ENCODE peak calls at places on chromosomes 12 and 14, in seven cellular contexts. X is GM12892, W is SK-N-SH, J is HepG2, L is GM12878, P is K562, Z is H1. G is an unnamed sample.

GRCh38 chr12:82596484-82596883 is 90.2 kb upstream of the TMTC2 start:
- DNase-seq in X (no peak), W (no peak), J (no peak), L (no peak), P (no peak), Z (no peak), G (no peak)

GRCh38 chr12:103538397-103538796 is 42.6 kb upstream of the C12orf42 start:
- DNase-seq in X (no peak), W (no peak), J (no peak), L (no peak), P (no peak), Z (no peak), G (no peak)

GRCh38 chr14:91286530-91286937 is 42.0 kb upstream of the GPR68 start:
- DNase-seq in X (peak), W (peak), J (peak), L (peak), P (peak), Z (peak), G (peak)

GRCh38 chr12:7171854-7172253 is 17.6 kb upstream of the PEX5 start:
- DNase-seq in X (no peak), W (no peak), J (no peak), L (no peak), P (no peak), Z (no peak), G (no peak)

GRCh38 chr12:31872831-31873604 is 86.2 kb upstream of the RESF1 start:
- DNase-seq in X (no peak), W (no peak), J (no peak), L (no peak), P (no peak), Z (no peak), G (no peak)

GRCh38 chr12:13152281-13152680 is 44.2 kb upstream of the EMP1 start:
- DNase-seq in X (no peak), W (no peak), J (no peak), L (no peak), P (no peak), Z (no peak), G (no peak)

GRCh38 chr12:52151859-52152783 is 39.7 kb downstream of the KRT80 start:
- DNase-seq in X (peak), W (peak), J (no peak), L (no peak), P (peak), Z (peak), G (peak)

GRCh38 chr12:108424026-108424425 is 84.9 kb upstream of the CMKLR1 start:
- DNase-seq in X (no peak), W (no peak), J (no peak), L (no peak), P (no peak), Z (no peak), G (no peak)

GRCh38 chr12:97805086-97805485 is 342.5 kb downstream of the RMST start:
- DNase-seq in X (no peak), W (no peak), J (no peak), L (no peak), P (no peak), Z (no peak), G (no peak)

DNA sequence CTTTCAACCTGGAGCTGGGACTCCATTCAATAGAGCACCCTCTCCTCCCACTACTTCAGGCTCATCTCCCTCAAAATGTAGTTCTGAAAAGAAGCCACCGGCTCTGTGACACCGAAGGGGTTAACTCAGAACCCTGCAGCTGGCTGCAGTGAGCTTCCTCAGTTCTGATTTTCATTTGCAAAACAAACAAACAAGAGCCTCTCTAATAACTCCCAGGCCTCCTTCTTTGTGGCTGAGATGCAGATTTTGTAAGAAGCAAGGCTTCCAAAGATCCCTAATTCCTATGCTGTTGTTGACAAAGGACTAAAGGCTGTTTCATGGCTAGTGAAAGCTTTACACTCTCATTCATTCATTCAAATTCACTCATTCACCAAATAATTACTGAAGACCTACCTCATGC is 333.4 kb upstream of the TBX3 start:
- DNase-seq in X (no peak), W (no peak), J (no peak), L (no peak), P (no peak), Z (no peak), G (no peak)
- TF ChIP-seq TAF1 in X (no peak), W (no peak), J (no peak), L (no peak), P (no peak), Z (no peak), G (no peak)

DNA sequence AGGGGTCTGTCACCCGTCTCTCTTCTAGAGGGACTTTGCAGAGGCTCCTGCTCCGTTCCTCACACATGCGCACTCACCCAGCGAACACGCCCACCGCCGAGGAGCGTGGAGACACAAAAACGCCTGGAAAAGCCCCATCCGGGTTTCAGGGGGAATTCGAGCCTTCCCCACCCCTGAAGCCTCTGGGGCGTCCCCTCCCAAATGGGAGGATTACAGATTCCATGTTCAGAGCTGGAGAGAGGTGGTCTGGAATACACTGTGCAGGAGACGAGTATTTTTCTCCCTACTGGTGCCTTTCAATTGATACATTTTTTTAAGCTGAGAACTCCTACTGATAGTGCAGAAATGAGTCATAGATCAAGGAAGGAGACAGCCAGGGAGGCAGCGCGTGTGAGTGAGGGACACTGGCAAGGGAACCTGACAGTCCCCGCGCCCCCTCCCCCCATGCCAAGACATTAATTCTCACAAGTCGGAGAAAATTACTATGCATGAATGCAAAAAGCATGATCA is 37.0 kb downstream of the BCL11B start:
- DNase-seq in X (no peak), W (no peak), J (no peak), L (no peak), P (no peak), Z (peak), G (no peak)
- TF ChIP-seq TAF1 in X (no peak), W (no peak), J (no peak), L (no peak), P (no peak), Z (no peak), G (no peak)

GRCh38 chr14:104757238-104757585 is 4.3 kb downstream of the SIVA1 start:
- DNase-seq in X (no peak), W (no peak), J (no peak), L (no peak), P (no peak), Z (no peak), G (no peak)
- TF ChIP-seq TAF1 in X (no peak), W (no peak), J (no peak), L (no peak), P (no peak), Z (no peak), G (no peak)

GRCh38 chr12:76400136-76400535 is 51.9 kb upstream of the BBS10 start:
- DNase-seq in X (no peak), W (no peak), J (no peak), L (no peak), P (no peak), Z (no peak), G (no peak)
- TF ChIP-seq TAF1 in X (no peak), W (no peak), J (no peak), L (no peak), P (no peak), Z (no peak), G (no peak)

GRCh38 chr12:111546758-111547383 is 52.2 kb downstream of the ATXN2 start:
- DNase-seq in X (no peak), W (no peak), J (no peak), L (no peak), P (no peak), Z (no peak), G (no peak)
- TF ChIP-seq TAF1 in X (no peak), W (no peak), J (no peak), L (no peak), P (no peak), Z (no peak), G (no peak)

GRCh38 chr12:58710896-58711295 is 209.4 kb downstream of the LRIG3 start:
- DNase-seq in X (no peak), W (no peak), J (no peak), L (no peak), P (no peak), Z (no peak), G (no peak)

GRCh38 chr12:58711968-58712367 is 208.3 kb downstream of the LRIG3 start:
- DNase-seq in X (no peak), W (no peak), J (no peak), L (no peak), P (no peak), Z (no peak), G (no peak)

DNA sequence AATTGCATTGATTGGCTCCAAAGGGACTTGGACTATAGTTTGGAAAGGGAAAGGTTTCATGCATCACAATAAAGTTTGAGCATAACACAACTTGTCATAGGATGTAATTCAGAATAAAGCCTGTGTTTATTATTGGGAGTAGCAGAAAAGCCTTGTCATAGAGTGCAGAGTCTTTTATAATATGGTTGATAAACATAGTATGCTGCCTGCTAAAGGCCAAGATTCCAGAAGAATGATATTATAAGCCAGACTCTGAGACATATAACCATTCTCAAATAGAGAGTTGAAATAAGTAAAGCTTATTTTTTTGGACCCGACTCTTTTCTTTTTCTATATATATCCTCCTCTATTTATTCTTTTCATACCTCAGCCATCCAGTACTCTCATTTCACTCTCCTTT is 207.3 kb downstream of the LRIG3 start:
- DNase-seq in X (no peak), W (no peak), J (no peak), L (no peak), P (no peak), Z (no peak), G (no peak)
- TF ChIP-seq TAF1 in X (no peak), W (no peak), J (no peak), L (no peak), P (no peak), Z (no peak), G (no peak)

GRCh38 chr12:69386921-69387320 is 27.4 kb downstream of the YEATS4 start:
- DNase-seq in X (no peak), W (no peak), J (no peak), L (no peak), P (no peak), Z (no peak), G (no peak)

GRCh38 chr12:69389836-69390235 is 30.3 kb downstream of the YEATS4 start:
- DNase-seq in X (no peak), W (no peak), J (no peak), L (no peak), P (no peak), Z (no peak), G (no peak)

GRCh38 chr12:69392146-69392928 is 32.8 kb downstream of the YEATS4 start:
- DNase-seq in X (no peak), W (no peak), J (no peak), L (no peak), P (no peak), Z (no peak), G (no peak)

GRCh38 chr12:69385038-69385437 is 25.5 kb downstream of the YEATS4 start:
- DNase-seq in X (no peak), W (no peak), J (no peak), L (no peak), P (no peak), Z (no peak), G (no peak)

GRCh38 chr12:69388371-69388770 is 28.8 kb downstream of the YEATS4 start:
- DNase-seq in X (no peak), W (peak), J (peak), L (no peak), P (no peak), Z (no peak), G (no peak)
- TF ChIP-seq TAF1 in X (no peak), W (no peak), J (no peak), L (no peak), P (no peak), Z (no peak), G (no peak)

G was measured in GM12891.